ENCODE peak calls at places on chromosomes 11 and 22, in four cellular contexts. One of them, this sample, is unnamed.

GRCh38 chr22:49763138-49763537 is 64.5 kb downstream of the BRD1 start:
- DNase-seq in activated gamma-delta T cell: no peak
- DNase-seq in coronary artery: peak
- DNase-seq in activated naive CD4-positive, alpha-beta T cell: no peak
- DNase-seq in this sample: no peak

GRCh38 chr22:50503475-50504145 is 3.9 kb downstream of the LMF2 start:
- DNase-seq in activated gamma-delta T cell: no peak
- DNase-seq in activated naive CD4-positive, alpha-beta T cell: no peak
- DNase-seq in coronary artery: no peak
- DNase-seq in this sample: no peak

GRCh38 chr11:23112987-23113886 is 253.0 kb upstream of the CCDC179 start:
- DNase-seq in activated naive CD4-positive, alpha-beta T cell: no peak
- DNase-seq in activated gamma-delta T cell: no peak
- DNase-seq in coronary artery: no peak
- DNase-seq in this sample: no peak

GRCh38 chr11:10076458-10077141 is 217.4 kb downstream of the SBF2 start:
- DNase-seq in activated naive CD4-positive, alpha-beta T cell: no peak
- DNase-seq in coronary artery: no peak
- DNase-seq in activated gamma-delta T cell: no peak
- DNase-seq in this sample: no peak

GRCh38 chr11:113289341-113290187 is 24.8 kb upstream of the TTC12 start:
- DNase-seq in activated gamma-delta T cell: no peak
- DNase-seq in coronary artery: no peak
- DNase-seq in activated naive CD4-positive, alpha-beta T cell: peak
- DNase-seq in this sample: no peak

GRCh38 chr11:83625336-83625735 is 339.2 kb upstream of the CCDC90B start:
- DNase-seq in activated gamma-delta T cell: no peak
- DNase-seq in activated naive CD4-positive, alpha-beta T cell: no peak
- DNase-seq in coronary artery: no peak
- DNase-seq in this sample: no peak

GRCh38 chr22:25690798-25691197 is 51.2 kb upstream of the MYO18B start:
- DNase-seq in activated naive CD4-positive, alpha-beta T cell: no peak
- DNase-seq in activated gamma-delta T cell: no peak
- DNase-seq in coronary artery: no peak
- DNase-seq in this sample: no peak

GRCh38 chr22:27810566-27810965 is 9.0 kb upstream of the MN1 start:
- DNase-seq in coronary artery: peak
- DNase-seq in activated naive CD4-positive, alpha-beta T cell: no peak
- DNase-seq in activated gamma-delta T cell: no peak
- DNase-seq in this sample: no peak

GRCh38 chr22:20960609-20961008 is 6.4 kb upstream of the AIFM3 start:
- DNase-seq in activated gamma-delta T cell: no peak
- DNase-seq in coronary artery: no peak
- DNase-seq in activated naive CD4-positive, alpha-beta T cell: no peak
- DNase-seq in this sample: no peak

GRCh38 chr11:117816151-117816741 is 8.3 kb downstream of the FXYD2 start:
- DNase-seq in activated gamma-delta T cell: no peak
- DNase-seq in coronary artery: no peak
- DNase-seq in activated naive CD4-positive, alpha-beta T cell: no peak
- DNase-seq in this sample: no peak

GRCh38 chr11:63847363-63847762 is 8.5 kb downstream of the MARK2 start:
- DNase-seq in activated gamma-delta T cell: no peak
- DNase-seq in coronary artery: no peak
- DNase-seq in activated naive CD4-positive, alpha-beta T cell: no peak
- DNase-seq in this sample: no peak

GRCh38 chr22:20216863-20217499 is 51.1 kb downstream of the RTN4R start:
- DNase-seq in activated gamma-delta T cell: no peak
- DNase-seq in coronary artery: no peak
- DNase-seq in activated naive CD4-positive, alpha-beta T cell: no peak
- DNase-seq in this sample: no peak

GRCh38 chr22:38612217-38613006 is 42.4 kb upstream of the DMC1 start:
- DNase-seq in coronary artery: no peak
- DNase-seq in activated naive CD4-positive, alpha-beta T cell: no peak
- DNase-seq in activated gamma-delta T cell: no peak
- DNase-seq in this sample: no peak

This sample was measured in hypothalamus.